ENCODE peak calls at places on chromosomes 11 and 22, in eight cellular contexts. V, C, P, I, F, D, J and H are unnamed samples.

GRCh38 chr11:87391501-87391900 is 353.8 kb downstream of the TMEM135 start:
- DNase-seq in F (no peak), J (no peak), V (no peak), I (no peak), P (no peak), D (no peak), C (no peak), H (peak)

GRCh38 chr11:69385832-69386415 is 92.0 kb downstream of the MYEOV start:
- DNase-seq in C (no peak), J (no peak), D (no peak), I (no peak), F (no peak), V (no peak), P (no peak), H (no peak)

GRCh38 chr11:67439321-67440228 is 2.1 kb upstream of the PTPRCAP start:
- DNase-seq in J (no peak), D (no peak), F (no peak), C (peak), V (no peak), I (no peak), P (no peak), H (peak)

GRCh38 chr11:15145635-15146034 is 30.9 kb downstream of the INSC start:
- DNase-seq in I (no peak), C (no peak), J (no peak), D (no peak), P (no peak), V (no peak), F (no peak), H (no peak)

GRCh38 chr11:5285703-5286102 is 16.0 kb upstream of the HBE1 start:
- DNase-seq in V (no peak), F (no peak), C (no peak), P (no peak), I (no peak), J (no peak), D (no peak), H (no peak)

GRCh38 chr11:130409618-130410388 is 18.6 kb downstream of the ADAMTS8 start:
- DNase-seq in P (no peak), C (no peak), I (no peak), F (no peak), J (no peak), V (no peak), D (no peak), H (no peak)

GRCh38 chr11:27392278-27392677 is 29.3 kb upstream of the CCDC34 start:
- DNase-seq in P (no peak), D (no peak), V (no peak), C (no peak), F (no peak), J (no peak), I (no peak), H (no peak)

GRCh38 chr11:1660025-1660867 is 30.7 kb downstream of the KRTAP5-5 start:
- DNase-seq in V (no peak), J (no peak), P (no peak), D (no peak), C (no peak), I (no peak), F (no peak), H (no peak)

GRCh38 chr11:132640952-132641351 is 891.3 kb downstream of the OPCML start:
- DNase-seq in V (no peak), D (no peak), F (no peak), J (no peak), P (no peak), C (no peak), I (no peak), H (no peak)

GRCh38 chr11:111001091-111001430 is 244.5 kb upstream of the POU2AF2 start:
- DNase-seq in V (no peak), J (no peak), P (no peak), C (no peak), D (no peak), F (no peak), I (no peak), H (peak)

GRCh38 chr22:23370251-23370650 is 189.9 kb downstream of the BCR start:
- DNase-seq in D (no peak), C (no peak), F (no peak), J (no peak), V (no peak), P (no peak), I (no peak), H (no peak)

GRCh38 chr11:57530215-57530595 is 349 bp downstream of the TIMM10 start:
- DNase-seq in J (no peak), C (no peak), P (no peak), V (no peak), D (no peak), I (peak), F (no peak), H (no peak)

GRCh38 chr22:45975266-45976161 is 1.4 kb downstream of the WNT7B start:
- DNase-seq in F (no peak), I (no peak), J (no peak), P (no peak), C (no peak), D (no peak), V (no peak), H (no peak)

GRCh38 chr11:2314525-2315394 is 12.9 kb downstream of the TSPAN32 start:
- DNase-seq in J (no peak), D (no peak), I (peak), C (no peak), P (peak), V (no peak), F (peak), H (peak)

GRCh38 chr11:8810331-8811301 is 100.4 kb upstream of the AKIP1 start:
- DNase-seq in V (no peak), C (peak), D (peak), J (no peak), F (peak), P (peak), I (peak), H (peak)

GRCh38 chr11:100830978-100831732 is 144.1 kb downstream of the ARHGAP42 start:
- DNase-seq in J (no peak), C (peak), F (peak), D (no peak), V (no peak), P (peak), I (no peak), H (peak)

GRCh38 chr11:104301776-104302175 is 137.8 kb upstream of the PDGFD start:
- DNase-seq in F (no peak), V (no peak), J (no peak), I (no peak), D (no peak), P (no peak), C (no peak), H (no peak)

GRCh38 chr11:108793138-108793537 is 128.3 kb downstream of the DDX10 start:
- DNase-seq in J (no peak), C (no peak), V (no peak), P (no peak), I (no peak), F (no peak), D (no peak), H (no peak)

GRCh38 chr11:3128356-3129180 is 36.5 kb downstream of the OSBPL5 start:
- DNase-seq in C (no peak), P (no peak), J (no peak), F (no peak), D (no peak), I (no peak), V (no peak), H (no peak)

GRCh38 chr11:33716236-33716635 is 15.6 kb upstream of the C11orf91 start:
- DNase-seq in F (peak), D (no peak), C (peak), V (no peak), P (no peak), J (no peak), I (no peak), H (peak)
- TF ChIP-seq CTCF in F (peak), D (no peak), C (peak), V (peak), P (peak), J (peak), I (peak), H (peak)

DNA sequence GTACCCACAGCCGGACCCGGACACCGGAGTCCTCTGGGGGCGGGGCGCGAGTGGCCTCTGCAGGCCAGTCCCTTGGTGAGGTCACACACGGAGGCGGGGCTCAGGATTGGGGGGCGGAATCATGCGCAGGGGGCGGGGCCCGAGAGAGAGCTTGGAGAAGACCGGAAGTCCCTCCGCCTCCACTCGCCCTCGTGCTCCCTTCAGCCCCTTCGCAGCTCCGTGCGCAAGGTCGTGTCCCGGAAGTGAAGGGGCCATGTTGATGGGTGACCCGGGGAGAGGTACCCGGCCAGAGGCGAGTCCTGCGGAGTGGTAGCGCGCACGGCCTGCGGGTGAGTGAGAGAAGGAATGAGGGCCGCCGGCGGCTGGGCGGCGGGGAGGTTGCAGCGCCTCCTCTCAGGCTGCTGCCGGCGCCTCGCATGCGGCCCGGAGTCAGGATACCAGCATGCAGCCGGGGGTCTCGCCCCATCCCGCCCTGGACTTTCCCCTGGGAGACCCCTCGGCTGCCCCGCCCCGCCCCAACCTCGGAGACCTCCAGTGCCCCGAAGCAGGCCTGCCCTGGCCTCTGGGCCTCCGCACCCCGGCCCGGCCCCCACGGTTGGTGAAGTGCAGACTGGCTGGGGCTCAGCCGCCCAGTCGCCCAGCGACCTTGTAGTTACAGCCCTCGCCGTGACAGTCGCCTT is at the start of gene MIEF1:
- DNase-seq in P (peak), C (peak), D (peak), J (peak), F (peak), I (peak), V (no peak), H (peak)
- TF ChIP-seq CTCF in P (no peak), C (peak), D (no peak), J (no peak), F (no peak), I (no peak), V (no peak), H (no peak)

DNA sequence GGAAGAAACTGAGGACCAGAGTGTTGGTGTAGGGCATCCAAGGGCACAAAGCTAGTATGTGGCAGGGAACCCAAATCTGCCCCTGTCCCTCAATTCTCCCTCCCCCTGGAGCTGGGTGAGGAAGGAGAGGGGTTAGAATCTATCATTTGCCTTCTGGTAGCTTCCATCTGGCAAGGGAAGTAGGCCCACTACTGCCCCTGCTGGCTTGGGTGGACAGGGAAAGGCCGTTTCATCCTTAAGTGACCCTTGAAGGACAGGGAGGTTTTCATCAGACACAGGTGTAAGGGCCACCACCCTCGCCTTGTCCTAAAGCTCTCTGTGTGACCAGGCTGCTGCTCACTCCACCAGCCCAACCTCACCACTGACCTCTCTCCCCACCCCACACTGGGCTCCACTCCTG is 22.1 kb downstream of the NECTIN1 start:
- DNase-seq in I (no peak), P (no peak), J (no peak), F (no peak), C (no peak), V (no peak), D (no peak), H (no peak)
- TF ChIP-seq CTCF in I (no peak), P (no peak), J (peak), F (peak), C (peak), V (no peak), D (peak), H (no peak)

GRCh38 chr22:36104435-36104834 is 56.1 kb downstream of the APOL3 start:
- DNase-seq in I (no peak), P (no peak), C (no peak), V (no peak), D (no peak), F (no peak), J (no peak), H (no peak)
- TF ChIP-seq CTCF in I (no peak), P (peak), C (no peak), V (no peak), D (no peak), F (no peak), J (peak), H (no peak)

GRCh38 chr11:116680349-116681125 is 92.2 kb downstream of the BUD13 start:
- DNase-seq in J (no peak), F (no peak), V (no peak), P (no peak), D (no peak), I (no peak), C (no peak), H (no peak)
- TF ChIP-seq CTCF in J (no peak), F (no peak), V (no peak), P (no peak), D (no peak), I (no peak), C (peak), H (no peak)

GRCh38 chr11:77819411-77819920 is 1.1 kb downstream of the RSF1 start:
- DNase-seq in C (peak), V (peak), F (peak), I (peak), P (peak), J (peak), D (peak), H (peak)
- TF ChIP-seq CTCF in C (peak), V (no peak), F (peak), I (peak), P (no peak), J (no peak), D (no peak), H (peak)

GRCh38 chr11:24389575-24389974 is 107.3 kb upstream of the LUZP2 start:
- DNase-seq in D (no peak), V (no peak), P (no peak), I (no peak), C (no peak), J (no peak), F (no peak), H (no peak)

GRCh38 chr11:24391165-24391564 is 105.7 kb upstream of the LUZP2 start:
- DNase-seq in C (no peak), D (no peak), I (no peak), J (no peak), V (no peak), P (no peak), F (peak), H (peak)

GRCh38 chr11:24383137-24383536 is 113.7 kb upstream of the LUZP2 start:
- DNase-seq in D (no peak), C (no peak), J (no peak), P (no peak), I (no peak), F (no peak), V (no peak), H (no peak)

DNA sequence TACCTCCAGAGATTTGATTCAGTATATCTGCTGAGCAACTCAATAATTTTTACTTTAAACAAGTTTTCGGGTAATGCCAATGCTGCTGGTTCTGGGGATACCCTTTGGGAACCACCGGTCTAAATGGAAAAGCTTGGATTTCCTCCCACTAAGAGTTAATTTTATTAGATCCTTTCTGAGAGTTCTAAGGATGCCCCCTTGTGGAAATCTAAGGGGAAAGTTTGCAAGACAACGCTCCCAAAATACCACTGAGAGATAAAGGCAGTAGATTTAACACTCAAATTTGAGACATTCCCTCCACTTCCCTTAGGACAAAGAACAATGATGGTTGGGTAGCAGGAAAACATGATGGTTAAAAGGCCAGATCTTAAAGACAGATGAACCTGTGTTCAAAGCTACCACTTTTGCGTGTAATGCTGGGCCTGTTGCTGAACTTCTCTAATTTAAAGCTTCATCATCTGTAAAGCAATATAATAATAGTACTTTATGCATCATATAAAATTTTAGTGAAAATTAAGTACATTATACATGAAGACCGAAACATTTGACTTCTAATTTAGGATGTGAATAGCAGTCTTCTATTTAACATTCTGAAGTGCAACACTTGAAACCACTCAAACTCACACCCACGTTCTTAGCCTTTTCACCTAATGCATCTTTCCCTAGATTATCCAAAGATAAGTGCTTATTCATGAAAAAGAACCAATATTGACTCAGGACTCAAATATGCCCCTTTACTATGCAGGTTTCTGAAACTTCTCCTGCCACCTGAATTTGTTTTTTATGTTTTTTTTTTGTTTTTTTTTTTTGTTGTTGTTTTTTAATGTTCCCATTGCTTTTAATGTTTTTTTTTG is 110.1 kb upstream of the LUZP2 start:
- DNase-seq in F (peak), I (no peak), D (peak), J (no peak), C (peak), V (no peak), P (no peak), H (peak)
- TF ChIP-seq CTCF in F (peak), I (peak), D (peak), J (no peak), C (peak), V (peak), P (peak), H (peak)

GRCh38 chr11:37449146-37449545 is 851.1 kb upstream of the RAG2 start:
- DNase-seq in V (no peak), D (no peak), P (no peak), C (peak), J (no peak), I (no peak), F (peak), H (peak)
- TF ChIP-seq CTCF in V (peak), D (peak), P (peak), C (peak), J (no peak), I (peak), F (peak), H (peak)